ENCODE peak calls at places on chromosomes 4 and X, in six cellular contexts. One of them, this sample, is unnamed.

GRCh38 chrX:276588-277171 is 4.5 kb upstream of the PLCXD1 start:
- DNase-seq in astrocyte: peak
- DNase-seq in amygdala: no peak
- DNase-seq in T-helper 9 cell: peak
- DNase-seq in heart left ventricle: peak
- DNase-seq in activated CD4-positive, alpha-beta T cell treated with anti-CD3 and anti-CD28 coated beads, Interleukin-2, amount 10 ng/mL, durations not matched to agents 7 days and 5 days: peak
- DNase-seq in this sample: no peak

GRCh38 chr4:126548890-126549289 is 1083.9 kb upstream of the INTU start:
- DNase-seq in activated CD4-positive, alpha-beta T cell treated with anti-CD3 and anti-CD28 coated beads, Interleukin-2, amount 10 ng/mL, durations not matched to agents 7 days and 5 days: no peak
- DNase-seq in T-helper 9 cell: no peak
- DNase-seq in heart left ventricle: no peak
- DNase-seq in amygdala: no peak
- DNase-seq in astrocyte: no peak
- DNase-seq in this sample: no peak

GRCh38 chrX:13028871-13029336 is 15.5 kb downstream of the FAM9C start:
- DNase-seq in heart left ventricle: no peak
- DNase-seq in T-helper 9 cell: no peak
- DNase-seq in amygdala: no peak
- DNase-seq in activated CD4-positive, alpha-beta T cell treated with anti-CD3 and anti-CD28 coated beads, Interleukin-2, amount 10 ng/mL, durations not matched to agents 7 days and 5 days: no peak
- DNase-seq in astrocyte: no peak
- DNase-seq in this sample: no peak

GRCh38 chr4:100984901-100985300 is 362.4 kb downstream of the PPP3CA start:
- DNase-seq in heart left ventricle: no peak
- DNase-seq in activated CD4-positive, alpha-beta T cell treated with anti-CD3 and anti-CD28 coated beads, Interleukin-2, amount 10 ng/mL, durations not matched to agents 7 days and 5 days: no peak
- DNase-seq in T-helper 9 cell: no peak
- DNase-seq in amygdala: no peak
- DNase-seq in astrocyte: peak
- DNase-seq in this sample: no peak

GRCh38 chr4:80365928-80366327 is 30.4 kb downstream of the CFAP299 start:
- DNase-seq in activated CD4-positive, alpha-beta T cell treated with anti-CD3 and anti-CD28 coated beads, Interleukin-2, amount 10 ng/mL, durations not matched to agents 7 days and 5 days: peak
- DNase-seq in heart left ventricle: peak
- DNase-seq in astrocyte: peak
- DNase-seq in T-helper 9 cell: peak
- DNase-seq in amygdala: no peak
- DNase-seq in this sample: no peak

GRCh38 chrX:856901-857300 is 226.3 kb downstream of the SHOX start:
- DNase-seq in amygdala: no peak
- DNase-seq in heart left ventricle: no peak
- DNase-seq in T-helper 9 cell: no peak
- DNase-seq in activated CD4-positive, alpha-beta T cell treated with anti-CD3 and anti-CD28 coated beads, Interleukin-2, amount 10 ng/mL, durations not matched to agents 7 days and 5 days: no peak
- DNase-seq in astrocyte: no peak
- DNase-seq in this sample: no peak

GRCh38 chr4:176186721-176187395 is 8.5 kb downstream of the SPATA4 start:
- DNase-seq in heart left ventricle: no peak
- DNase-seq in amygdala: no peak
- DNase-seq in astrocyte: no peak
- DNase-seq in activated CD4-positive, alpha-beta T cell treated with anti-CD3 and anti-CD28 coated beads, Interleukin-2, amount 10 ng/mL, durations not matched to agents 7 days and 5 days: no peak
- DNase-seq in T-helper 9 cell: no peak
- DNase-seq in this sample: no peak

GRCh38 chr4:107349266-107349665 is 313.2 kb upstream of the DKK2 start:
- DNase-seq in amygdala: no peak
- DNase-seq in T-helper 9 cell: no peak
- DNase-seq in astrocyte: peak
- DNase-seq in activated CD4-positive, alpha-beta T cell treated with anti-CD3 and anti-CD28 coated beads, Interleukin-2, amount 10 ng/mL, durations not matched to agents 7 days and 5 days: no peak
- DNase-seq in heart left ventricle: no peak
- DNase-seq in this sample: no peak

GRCh38 chr4:146647615-146648383 is 9.1 kb downstream of the POU4F2 start:
- DNase-seq in T-helper 9 cell: no peak
- DNase-seq in activated CD4-positive, alpha-beta T cell treated with anti-CD3 and anti-CD28 coated beads, Interleukin-2, amount 10 ng/mL, durations not matched to agents 7 days and 5 days: no peak
- DNase-seq in amygdala: no peak
- DNase-seq in heart left ventricle: no peak
- DNase-seq in astrocyte: no peak
- DNase-seq in this sample: no peak

GRCh38 chr4:145565328-145565727 is 53.9 kb upstream of the MMAA start:
- DNase-seq in amygdala: no peak
- DNase-seq in T-helper 9 cell: no peak
- DNase-seq in astrocyte: no peak
- DNase-seq in heart left ventricle: no peak
- DNase-seq in activated CD4-positive, alpha-beta T cell treated with anti-CD3 and anti-CD28 coated beads, Interleukin-2, amount 10 ng/mL, durations not matched to agents 7 days and 5 days: no peak
- DNase-seq in this sample: no peak

GRCh38 chr4:62531250-62531649 is 1331.1 kb downstream of the ADGRL3 start:
- DNase-seq in activated CD4-positive, alpha-beta T cell treated with anti-CD3 and anti-CD28 coated beads, Interleukin-2, amount 10 ng/mL, durations not matched to agents 7 days and 5 days: no peak
- DNase-seq in astrocyte: no peak
- DNase-seq in T-helper 9 cell: no peak
- DNase-seq in heart left ventricle: no peak
- DNase-seq in amygdala: no peak
- DNase-seq in this sample: no peak

GRCh38 chrX:72107320-72107719 is 24.4 kb downstream of the RTL5 start:
- DNase-seq in heart left ventricle: no peak
- DNase-seq in T-helper 9 cell: no peak
- DNase-seq in amygdala: no peak
- DNase-seq in activated CD4-positive, alpha-beta T cell treated with anti-CD3 and anti-CD28 coated beads, Interleukin-2, amount 10 ng/mL, durations not matched to agents 7 days and 5 days: no peak
- DNase-seq in astrocyte: no peak
- DNase-seq in this sample: no peak

GRCh38 chrX:2410279-2411020 is 90.3 kb downstream of the DHRSX start:
- DNase-seq in activated CD4-positive, alpha-beta T cell treated with anti-CD3 and anti-CD28 coated beads, Interleukin-2, amount 10 ng/mL, durations not matched to agents 7 days and 5 days: no peak
- DNase-seq in amygdala: no peak
- DNase-seq in T-helper 9 cell: no peak
- DNase-seq in heart left ventricle: no peak
- DNase-seq in astrocyte: no peak
- DNase-seq in this sample: no peak

GRCh38 chr4:36043901-36044300 is 200.4 kb downstream of the ARAP2 start:
- DNase-seq in activated CD4-positive, alpha-beta T cell treated with anti-CD3 and anti-CD28 coated beads, Interleukin-2, amount 10 ng/mL, durations not matched to agents 7 days and 5 days: no peak
- DNase-seq in astrocyte: peak
- DNase-seq in T-helper 9 cell: no peak
- DNase-seq in amygdala: no peak
- DNase-seq in heart left ventricle: no peak
- DNase-seq in this sample: no peak